ENCODE peak calls at places on chromosomes 16 and 17, in four cellular contexts. P is H1, K is IMR-90, Q is mesendoderm. E is an unnamed sample.

GRCh38 chr16:23516366-23517137 is 6.3 kb upstream of the GGA2 start:
- DNase-seq in P (no peak), K (no peak), Q (no peak), E (no peak)

GRCh38 chr16:65846210-65846602 is 520.3 kb upstream of the CDH5 start:
- DNase-seq in P (no peak), K (no peak), Q (no peak), E (no peak)

GRCh38 chr17:12627177-12627629 is 38.5 kb upstream of the MYOCD start:
- DNase-seq in P (no peak), K (peak; percentile 100), Q (no peak), E (no peak)

GRCh38 chr17:73455050-73455687 is 143.4 kb upstream of the CDC42EP4 start:
- DNase-seq in P (no peak), K (no peak), Q (no peak), E (no peak)

GRCh38 chr16:19868421-19868820 is 16.2 kb downstream of the GPRC5B start:
- DNase-seq in P (no peak), K (no peak), Q (no peak), E (no peak)

GRCh38 chr17:12545877-12546513 is 119.7 kb upstream of the MYOCD start:
- DNase-seq in P (peak; percentile 27), K (peak; percentile 63), Q (peak; percentile 85), E (peak; percentile 77)

GRCh38 chr16:65375651-65376050 is 253.8 kb upstream of the CDH11 start:
- DNase-seq in P (no peak), K (peak; percentile 58), Q (no peak), E (no peak)

GRCh38 chr16:10338426-10338825 is 47.4 kb upstream of the ATF7IP2 start:
- DNase-seq in P (no peak), K (no peak), Q (no peak), E (no peak)

GRCh38 chr17:21283482-21284318 is 811 bp upstream of the MAP2K3 start:
- DNase-seq in P (no peak), K (peak; percentile 73), Q (no peak), E (no peak)

DNA sequence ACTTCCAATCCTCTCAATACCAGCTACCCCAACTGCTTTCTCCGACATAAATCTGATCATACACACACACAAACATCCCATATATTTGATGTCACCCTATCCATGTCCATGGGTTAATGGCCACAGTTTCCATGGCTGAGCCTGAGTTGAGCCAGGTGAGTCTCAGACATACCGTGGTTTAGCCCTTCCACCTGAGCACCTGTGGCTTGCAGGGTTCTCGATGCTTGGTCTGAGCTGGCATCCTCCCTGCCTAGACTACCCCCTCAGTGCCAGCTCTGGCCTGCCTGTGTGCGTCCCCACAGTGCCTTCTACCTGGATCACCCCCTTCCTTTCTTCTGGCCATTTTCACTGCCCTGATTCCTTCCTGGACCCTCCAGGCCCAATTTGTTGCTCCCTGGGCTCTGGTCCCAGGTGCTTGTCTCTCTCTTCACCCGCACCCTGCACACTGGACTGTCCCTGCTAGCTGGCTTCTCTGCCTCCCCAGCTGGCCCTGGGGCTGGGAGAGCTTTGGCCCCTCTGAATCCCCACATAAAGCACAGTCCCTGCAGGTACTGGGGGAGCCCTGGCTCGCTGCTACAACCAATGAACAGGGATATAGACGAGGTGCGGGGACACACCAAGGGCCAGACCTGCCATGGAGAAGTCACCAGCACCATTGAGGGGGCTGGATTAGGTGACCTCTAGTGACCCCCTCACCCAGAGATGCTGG is 7.4 kb downstream of the ELMO3 start:
- DNase-seq in P (no peak), K (no peak), Q (no peak), E (no peak)
- H4K5ac ChIP-seq in P (no peak overlapping the region), K (no peak overlapping the region), Q (no peak overlapping the region), E (no peak overlapping the region)

GRCh38 chr16:62732101-62732500 is 695.9 kb upstream of the CDH8 start:
- DNase-seq in P (no peak), K (no peak), Q (no peak), E (no peak)
- H4K5ac ChIP-seq in P (no peak overlapping the region), K (no peak overlapping the region), Q (no peak overlapping the region), E (no peak overlapping the region)

DNA sequence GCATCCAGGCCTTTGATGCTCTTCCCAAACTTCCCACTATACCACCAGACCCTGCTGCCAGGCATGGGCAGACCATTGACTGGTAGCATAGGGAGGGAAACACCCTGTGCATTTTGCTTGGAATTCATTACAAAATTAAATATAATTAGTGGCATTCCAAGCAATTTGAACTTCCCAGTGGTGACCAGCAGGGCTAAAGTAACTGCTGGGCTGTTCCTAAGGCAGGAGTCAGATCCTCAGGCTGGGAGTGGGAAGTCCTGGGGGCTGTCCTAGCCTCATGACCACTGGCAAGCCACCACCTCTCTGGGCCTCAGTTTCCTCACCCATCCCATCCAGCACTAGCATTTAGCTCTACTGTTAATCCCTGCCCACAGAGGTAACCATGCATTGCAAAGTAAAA is 3.7 kb downstream of the PRR15L start:
- DNase-seq in P (no peak), K (no peak), Q (no peak), E (no peak)
- H4K5ac ChIP-seq in P (no peak overlapping the region), K (no peak overlapping the region), Q (no peak overlapping the region), E (no peak overlapping the region)

GRCh38 chr16:87466975-87467501 is 25.8 kb downstream of the ZCCHC14 start:
- DNase-seq in P (no peak), K (no peak), Q (no peak), E (no peak)
- H4K5ac ChIP-seq in P (no peak overlapping the region), K (no peak overlapping the region), Q (no peak overlapping the region), E (no peak overlapping the region)

DNA sequence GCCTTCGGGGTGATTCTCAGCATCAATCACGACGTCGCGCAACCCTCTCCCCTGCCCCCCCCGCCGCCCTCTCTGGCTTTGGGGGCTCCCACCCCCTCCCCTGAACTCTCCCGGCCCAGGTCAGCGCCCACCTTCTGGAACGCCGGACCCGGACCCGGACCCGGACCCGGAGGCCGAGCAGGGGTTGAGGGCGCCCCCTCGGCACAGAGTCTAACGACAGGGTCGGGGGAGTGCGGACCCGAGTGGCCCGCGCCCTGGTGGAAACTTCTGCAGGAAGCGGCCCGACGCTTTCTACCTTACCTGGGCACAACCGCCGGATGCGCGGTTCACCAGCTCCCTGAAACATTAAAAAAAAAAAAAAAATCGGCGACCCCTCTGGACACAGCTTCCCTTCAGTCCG is 16.2 kb downstream of the SALL1 start:
- DNase-seq in P (no peak), K (no peak), Q (peak; percentile 32), E (no peak)
- H4K5ac ChIP-seq in P (no peak overlapping the region), K (no peak overlapping the region), Q (no peak overlapping the region), E (no peak overlapping the region)

GRCh38 chr17:62119373-62119772 is 54.3 kb upstream of the MED13 start:
- DNase-seq in P (no peak), K (no peak), Q (no peak), E (no peak)
- H4K5ac ChIP-seq in P (no peak overlapping the region), K (no peak overlapping the region), Q (no peak overlapping the region), E (no peak overlapping the region)

DNA sequence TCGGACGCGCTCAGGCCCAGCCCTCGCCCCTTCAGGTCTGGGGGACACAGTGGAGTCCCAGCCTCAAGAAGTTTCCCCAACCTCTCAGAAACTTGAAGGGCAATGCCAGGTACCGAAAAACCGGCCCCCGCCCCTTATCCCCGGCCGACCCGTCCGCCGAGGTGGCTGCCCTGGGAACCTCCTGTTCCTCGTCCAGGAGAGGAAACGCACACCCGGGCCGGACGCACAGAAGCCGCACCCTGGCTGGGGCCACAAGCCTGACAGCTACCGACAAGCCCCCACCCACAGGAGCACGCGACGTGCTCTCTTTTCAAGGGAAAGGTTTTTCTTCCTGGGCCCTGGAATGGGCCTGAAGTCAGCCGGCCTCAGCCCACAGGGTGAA is 37.2 kb downstream of the CBFA2T3 start:
- DNase-seq in P (no peak), K (no peak), Q (no peak), E (peak; percentile 30)
- H4K5ac ChIP-seq in P (no peak overlapping the region), K (no peak overlapping the region), Q (no peak overlapping the region), E (no peak overlapping the region)